ENCODE peak calls at places on chromosome 13, in eight cellular contexts. One of them, this sample, is unnamed.

GRCh38 chr13:111422352-111422751 is 101.9 kb downstream of the TEX29 start:
- DNase-seq in stimulated activated CD4-positive, alpha-beta T cell treated with anti-CD3 and anti-CD28 coated beads, Interleukin-4, amount 100 ng/mL, for 1 hour: no peak
- DNase-seq in hepatic stellate cell: no peak
- DNase-seq in uterus: no peak
- DNase-seq in mesendoderm: no peak
- DNase-seq in NCI-H345: peak
- DNase-seq in stimulated activated CD8-positive, alpha-beta memory T cell treated with anti-CD3 and anti-CD28 coated beads, Interleukin-7, amount 100 ng/mL, for 24 hours: no peak
- DNase-seq in CD4-positive, alpha-beta T cell: no peak
- DNase-seq in this sample: no peak

GRCh38 chr13:102599451-102600012 is 2.7 kb downstream of the TPP2 start:
- DNase-seq in stimulated activated CD4-positive, alpha-beta T cell treated with anti-CD3 and anti-CD28 coated beads, Interleukin-4, amount 100 ng/mL, for 1 hour: no peak
- DNase-seq in hepatic stellate cell: no peak
- DNase-seq in uterus: no peak
- DNase-seq in mesendoderm: no peak
- DNase-seq in NCI-H345: no peak
- DNase-seq in stimulated activated CD8-positive, alpha-beta memory T cell treated with anti-CD3 and anti-CD28 coated beads, Interleukin-7, amount 100 ng/mL, for 24 hours: no peak
- DNase-seq in CD4-positive, alpha-beta T cell: no peak
- DNase-seq in this sample: no peak

GRCh38 chr13:113825851-113826250 is 38.0 kb downstream of the GAS6 start:
- DNase-seq in stimulated activated CD4-positive, alpha-beta T cell treated with anti-CD3 and anti-CD28 coated beads, Interleukin-4, amount 100 ng/mL, for 1 hour: no peak
- DNase-seq in hepatic stellate cell: no peak
- DNase-seq in uterus: no peak
- DNase-seq in mesendoderm: no peak
- DNase-seq in NCI-H345: no peak
- DNase-seq in stimulated activated CD8-positive, alpha-beta memory T cell treated with anti-CD3 and anti-CD28 coated beads, Interleukin-7, amount 100 ng/mL, for 24 hours: no peak
- DNase-seq in CD4-positive, alpha-beta T cell: no peak
- DNase-seq in this sample: no peak

GRCh38 chr13:114118086-114118762 is 14.2 kb downstream of the RASA3 start:
- DNase-seq in stimulated activated CD4-positive, alpha-beta T cell treated with anti-CD3 and anti-CD28 coated beads, Interleukin-4, amount 100 ng/mL, for 1 hour: no peak
- DNase-seq in hepatic stellate cell: no peak
- DNase-seq in uterus: no peak
- DNase-seq in mesendoderm: no peak
- DNase-seq in NCI-H345: no peak
- DNase-seq in stimulated activated CD8-positive, alpha-beta memory T cell treated with anti-CD3 and anti-CD28 coated beads, Interleukin-7, amount 100 ng/mL, for 24 hours: no peak
- DNase-seq in CD4-positive, alpha-beta T cell: no peak
- DNase-seq in this sample: no peak

GRCh38 chr13:25966086-25966485 is 85.7 kb downstream of the SHISA2 start:
- DNase-seq in stimulated activated CD4-positive, alpha-beta T cell treated with anti-CD3 and anti-CD28 coated beads, Interleukin-4, amount 100 ng/mL, for 1 hour: no peak
- DNase-seq in hepatic stellate cell: no peak
- DNase-seq in uterus: no peak
- DNase-seq in mesendoderm: no peak
- DNase-seq in NCI-H345: no peak
- DNase-seq in stimulated activated CD8-positive, alpha-beta memory T cell treated with anti-CD3 and anti-CD28 coated beads, Interleukin-7, amount 100 ng/mL, for 24 hours: no peak
- DNase-seq in CD4-positive, alpha-beta T cell: no peak
- DNase-seq in this sample: no peak

GRCh38 chr13:78137404-78138142 is 218.9 kb upstream of the EDNRB start:
- DNase-seq in stimulated activated CD4-positive, alpha-beta T cell treated with anti-CD3 and anti-CD28 coated beads, Interleukin-4, amount 100 ng/mL, for 1 hour: no peak
- DNase-seq in hepatic stellate cell: peak
- DNase-seq in uterus: no peak
- DNase-seq in mesendoderm: peak
- DNase-seq in NCI-H345: peak
- DNase-seq in stimulated activated CD8-positive, alpha-beta memory T cell treated with anti-CD3 and anti-CD28 coated beads, Interleukin-7, amount 100 ng/mL, for 24 hours: no peak
- DNase-seq in CD4-positive, alpha-beta T cell: no peak
- DNase-seq in this sample: no peak

GRCh38 chr13:30577381-30577780 is 40.3 kb upstream of the USPL1 start:
- DNase-seq in stimulated activated CD4-positive, alpha-beta T cell treated with anti-CD3 and anti-CD28 coated beads, Interleukin-4, amount 100 ng/mL, for 1 hour: peak
- DNase-seq in hepatic stellate cell: peak
- DNase-seq in uterus: no peak
- DNase-seq in mesendoderm: peak
- DNase-seq in NCI-H345: no peak
- DNase-seq in stimulated activated CD8-positive, alpha-beta memory T cell treated with anti-CD3 and anti-CD28 coated beads, Interleukin-7, amount 100 ng/mL, for 24 hours: no peak
- DNase-seq in CD4-positive, alpha-beta T cell: no peak
- DNase-seq in this sample: no peak

GRCh38 chr13:39506559-39507390 is 96.2 kb downstream of the LHFPL6 start:
- DNase-seq in stimulated activated CD4-positive, alpha-beta T cell treated with anti-CD3 and anti-CD28 coated beads, Interleukin-4, amount 100 ng/mL, for 1 hour: no peak
- DNase-seq in hepatic stellate cell: no peak
- DNase-seq in uterus: no peak
- DNase-seq in mesendoderm: peak
- DNase-seq in NCI-H345: no peak
- DNase-seq in stimulated activated CD8-positive, alpha-beta memory T cell treated with anti-CD3 and anti-CD28 coated beads, Interleukin-7, amount 100 ng/mL, for 24 hours: no peak
- DNase-seq in CD4-positive, alpha-beta T cell: no peak
- DNase-seq in this sample: no peak

GRCh38 chr13:50318887-50319286 is 303.6 kb downstream of the KCNRG start:
- DNase-seq in stimulated activated CD4-positive, alpha-beta T cell treated with anti-CD3 and anti-CD28 coated beads, Interleukin-4, amount 100 ng/mL, for 1 hour: no peak
- DNase-seq in hepatic stellate cell: no peak
- DNase-seq in uterus: no peak
- DNase-seq in mesendoderm: peak
- DNase-seq in NCI-H345: no peak
- DNase-seq in stimulated activated CD8-positive, alpha-beta memory T cell treated with anti-CD3 and anti-CD28 coated beads, Interleukin-7, amount 100 ng/mL, for 24 hours: no peak
- DNase-seq in CD4-positive, alpha-beta T cell: no peak
- DNase-seq in this sample: no peak

GRCh38 chr13:35157143-35157755 is 215.2 kb downstream of the NBEA start:
- DNase-seq in stimulated activated CD4-positive, alpha-beta T cell treated with anti-CD3 and anti-CD28 coated beads, Interleukin-4, amount 100 ng/mL, for 1 hour: no peak
- DNase-seq in hepatic stellate cell: peak
- DNase-seq in uterus: peak
- DNase-seq in mesendoderm: peak
- DNase-seq in NCI-H345: peak
- DNase-seq in stimulated activated CD8-positive, alpha-beta memory T cell treated with anti-CD3 and anti-CD28 coated beads, Interleukin-7, amount 100 ng/mL, for 24 hours: no peak
- DNase-seq in CD4-positive, alpha-beta T cell: no peak
- DNase-seq in this sample: no peak

GRCh38 chr13:57630661-57631606 is 610 bp upstream of the PCDH17 start:
- DNase-seq in stimulated activated CD4-positive, alpha-beta T cell treated with anti-CD3 and anti-CD28 coated beads, Interleukin-4, amount 100 ng/mL, for 1 hour: peak
- DNase-seq in hepatic stellate cell: no peak
- DNase-seq in uterus: no peak
- DNase-seq in mesendoderm: peak
- DNase-seq in NCI-H345: peak
- DNase-seq in stimulated activated CD8-positive, alpha-beta memory T cell treated with anti-CD3 and anti-CD28 coated beads, Interleukin-7, amount 100 ng/mL, for 24 hours: no peak
- DNase-seq in CD4-positive, alpha-beta T cell: no peak
- DNase-seq in this sample: no peak

GRCh38 chr13:24827799-24828198 is 63.8 kb downstream of the RNF17 start:
- DNase-seq in stimulated activated CD4-positive, alpha-beta T cell treated with anti-CD3 and anti-CD28 coated beads, Interleukin-4, amount 100 ng/mL, for 1 hour: no peak
- DNase-seq in hepatic stellate cell: no peak
- DNase-seq in uterus: no peak
- DNase-seq in mesendoderm: no peak
- DNase-seq in NCI-H345: no peak
- DNase-seq in stimulated activated CD8-positive, alpha-beta memory T cell treated with anti-CD3 and anti-CD28 coated beads, Interleukin-7, amount 100 ng/mL, for 24 hours: no peak
- DNase-seq in CD4-positive, alpha-beta T cell: no peak
- DNase-seq in this sample: no peak

GRCh38 chr13:103101902-103102301 is 35.7 kb upstream of the SLC10A2 start:
- DNase-seq in stimulated activated CD4-positive, alpha-beta T cell treated with anti-CD3 and anti-CD28 coated beads, Interleukin-4, amount 100 ng/mL, for 1 hour: no peak
- DNase-seq in hepatic stellate cell: no peak
- DNase-seq in uterus: no peak
- DNase-seq in mesendoderm: no peak
- DNase-seq in NCI-H345: no peak
- DNase-seq in stimulated activated CD8-positive, alpha-beta memory T cell treated with anti-CD3 and anti-CD28 coated beads, Interleukin-7, amount 100 ng/mL, for 24 hours: no peak
- DNase-seq in CD4-positive, alpha-beta T cell: no peak
- DNase-seq in this sample: no peak

GRCh38 chr13:46522692-46523040 is 30.3 kb upstream of the LRCH1 start:
- DNase-seq in stimulated activated CD4-positive, alpha-beta T cell treated with anti-CD3 and anti-CD28 coated beads, Interleukin-4, amount 100 ng/mL, for 1 hour: no peak
- DNase-seq in hepatic stellate cell: no peak
- DNase-seq in uterus: no peak
- DNase-seq in mesendoderm: peak
- DNase-seq in NCI-H345: no peak
- DNase-seq in stimulated activated CD8-positive, alpha-beta memory T cell treated with anti-CD3 and anti-CD28 coated beads, Interleukin-7, amount 100 ng/mL, for 24 hours: no peak
- DNase-seq in CD4-positive, alpha-beta T cell: no peak
- DNase-seq in this sample: no peak

GRCh38 chr13:78601886-78602560 is 1.3 kb downstream of the POU4F1 start:
- DNase-seq in stimulated activated CD4-positive, alpha-beta T cell treated with anti-CD3 and anti-CD28 coated beads, Interleukin-4, amount 100 ng/mL, for 1 hour: no peak
- DNase-seq in hepatic stellate cell: no peak
- DNase-seq in uterus: no peak
- DNase-seq in mesendoderm: no peak
- DNase-seq in NCI-H345: no peak
- DNase-seq in stimulated activated CD8-positive, alpha-beta memory T cell treated with anti-CD3 and anti-CD28 coated beads, Interleukin-7, amount 100 ng/mL, for 24 hours: no peak
- DNase-seq in CD4-positive, alpha-beta T cell: no peak
- DNase-seq in this sample: no peak

GRCh38 chr13:98856983-98857382 is 104.5 kb upstream of the SLC15A1 start:
- DNase-seq in stimulated activated CD4-positive, alpha-beta T cell treated with anti-CD3 and anti-CD28 coated beads, Interleukin-4, amount 100 ng/mL, for 1 hour: no peak
- DNase-seq in hepatic stellate cell: no peak
- DNase-seq in uterus: peak
- DNase-seq in mesendoderm: no peak
- DNase-seq in NCI-H345: no peak
- DNase-seq in stimulated activated CD8-positive, alpha-beta memory T cell treated with anti-CD3 and anti-CD28 coated beads, Interleukin-7, amount 100 ng/mL, for 24 hours: no peak
- DNase-seq in CD4-positive, alpha-beta T cell: no peak
- DNase-seq in this sample: no peak

GRCh38 chr13:30972888-30973377 is 40.5 kb downstream of the TEX26 start:
- DNase-seq in stimulated activated CD4-positive, alpha-beta T cell treated with anti-CD3 and anti-CD28 coated beads, Interleukin-4, amount 100 ng/mL, for 1 hour: no peak
- DNase-seq in hepatic stellate cell: no peak
- DNase-seq in uterus: no peak
- DNase-seq in mesendoderm: no peak
- DNase-seq in NCI-H345: no peak
- DNase-seq in stimulated activated CD8-positive, alpha-beta memory T cell treated with anti-CD3 and anti-CD28 coated beads, Interleukin-7, amount 100 ng/mL, for 24 hours: no peak
- DNase-seq in CD4-positive, alpha-beta T cell: no peak
- DNase-seq in this sample: no peak

GRCh38 chr13:33541962-33542308 is 256.4 kb upstream of the STARD13 start:
- DNase-seq in stimulated activated CD4-positive, alpha-beta T cell treated with anti-CD3 and anti-CD28 coated beads, Interleukin-4, amount 100 ng/mL, for 1 hour: no peak
- DNase-seq in hepatic stellate cell: no peak
- DNase-seq in uterus: no peak
- DNase-seq in mesendoderm: no peak
- DNase-seq in NCI-H345: no peak
- DNase-seq in stimulated activated CD8-positive, alpha-beta memory T cell treated with anti-CD3 and anti-CD28 coated beads, Interleukin-7, amount 100 ng/mL, for 24 hours: no peak
- DNase-seq in CD4-positive, alpha-beta T cell: no peak
- DNase-seq in this sample: no peak

GRCh38 chr13:40518481-40518882 is 148.0 kb downstream of the FOXO1 start:
- DNase-seq in stimulated activated CD4-positive, alpha-beta T cell treated with anti-CD3 and anti-CD28 coated beads, Interleukin-4, amount 100 ng/mL, for 1 hour: peak
- DNase-seq in hepatic stellate cell: no peak
- DNase-seq in uterus: no peak
- DNase-seq in mesendoderm: peak
- DNase-seq in NCI-H345: no peak
- DNase-seq in stimulated activated CD8-positive, alpha-beta memory T cell treated with anti-CD3 and anti-CD28 coated beads, Interleukin-7, amount 100 ng/mL, for 24 hours: peak
- DNase-seq in CD4-positive, alpha-beta T cell: no peak
- DNase-seq in this sample: no peak

GRCh38 chr13:30676672-30677071 is 58.7 kb upstream of the ALOX5AP start:
- DNase-seq in stimulated activated CD4-positive, alpha-beta T cell treated with anti-CD3 and anti-CD28 coated beads, Interleukin-4, amount 100 ng/mL, for 1 hour: no peak
- DNase-seq in hepatic stellate cell: peak
- DNase-seq in uterus: no peak
- DNase-seq in mesendoderm: peak
- DNase-seq in NCI-H345: peak
- DNase-seq in stimulated activated CD8-positive, alpha-beta memory T cell treated with anti-CD3 and anti-CD28 coated beads, Interleukin-7, amount 100 ng/mL, for 24 hours: no peak
- DNase-seq in CD4-positive, alpha-beta T cell: no peak
- DNase-seq in this sample: no peak

GRCh38 chr13:37701306-37701705 is 102.7 kb upstream of the POSTN start:
- DNase-seq in stimulated activated CD4-positive, alpha-beta T cell treated with anti-CD3 and anti-CD28 coated beads, Interleukin-4, amount 100 ng/mL, for 1 hour: no peak
- DNase-seq in hepatic stellate cell: peak
- DNase-seq in uterus: no peak
- DNase-seq in mesendoderm: no peak
- DNase-seq in NCI-H345: no peak
- DNase-seq in stimulated activated CD8-positive, alpha-beta memory T cell treated with anti-CD3 and anti-CD28 coated beads, Interleukin-7, amount 100 ng/mL, for 24 hours: no peak
- DNase-seq in CD4-positive, alpha-beta T cell: no peak
- DNase-seq in this sample: no peak

GRCh38 chr13:93254775-93255174 is 28.2 kb downstream of the GPC6 start:
- DNase-seq in stimulated activated CD4-positive, alpha-beta T cell treated with anti-CD3 and anti-CD28 coated beads, Interleukin-4, amount 100 ng/mL, for 1 hour: no peak
- DNase-seq in hepatic stellate cell: no peak
- DNase-seq in uterus: no peak
- DNase-seq in mesendoderm: no peak
- DNase-seq in NCI-H345: no peak
- DNase-seq in stimulated activated CD8-positive, alpha-beta memory T cell treated with anti-CD3 and anti-CD28 coated beads, Interleukin-7, amount 100 ng/mL, for 24 hours: no peak
- DNase-seq in CD4-positive, alpha-beta T cell: no peak
- DNase-seq in this sample: no peak

GRCh38 chr13:111515648-111516047 is 195.2 kb downstream of the TEX29 start:
- DNase-seq in stimulated activated CD4-positive, alpha-beta T cell treated with anti-CD3 and anti-CD28 coated beads, Interleukin-4, amount 100 ng/mL, for 1 hour: no peak
- DNase-seq in hepatic stellate cell: no peak
- DNase-seq in uterus: no peak
- DNase-seq in mesendoderm: no peak
- DNase-seq in NCI-H345: no peak
- DNase-seq in stimulated activated CD8-positive, alpha-beta memory T cell treated with anti-CD3 and anti-CD28 coated beads, Interleukin-7, amount 100 ng/mL, for 24 hours: no peak
- DNase-seq in CD4-positive, alpha-beta T cell: no peak
- DNase-seq in this sample: peak

GRCh38 chr13:110107568-110108347 is 199.2 kb downstream of the COL4A1 start:
- DNase-seq in stimulated activated CD4-positive, alpha-beta T cell treated with anti-CD3 and anti-CD28 coated beads, Interleukin-4, amount 100 ng/mL, for 1 hour: no peak
- DNase-seq in hepatic stellate cell: no peak
- DNase-seq in uterus: no peak
- DNase-seq in mesendoderm: peak
- DNase-seq in NCI-H345: no peak
- DNase-seq in stimulated activated CD8-positive, alpha-beta memory T cell treated with anti-CD3 and anti-CD28 coated beads, Interleukin-7, amount 100 ng/mL, for 24 hours: no peak
- DNase-seq in CD4-positive, alpha-beta T cell: no peak
- DNase-seq in this sample: peak

GRCh38 chr13:44373601-44374347 is at the start of gene SERP2:
- DNase-seq in stimulated activated CD4-positive, alpha-beta T cell treated with anti-CD3 and anti-CD28 coated beads, Interleukin-4, amount 100 ng/mL, for 1 hour: no peak
- DNase-seq in hepatic stellate cell: peak
- DNase-seq in uterus: peak
- DNase-seq in mesendoderm: peak
- DNase-seq in NCI-H345: no peak
- DNase-seq in stimulated activated CD8-positive, alpha-beta memory T cell treated with anti-CD3 and anti-CD28 coated beads, Interleukin-7, amount 100 ng/mL, for 24 hours: no peak
- DNase-seq in CD4-positive, alpha-beta T cell: no peak
- DNase-seq in this sample: no peak

GRCh38 chr13:76048675-76049396 is 412.7 kb downstream of the LMO7 start:
- DNase-seq in stimulated activated CD4-positive, alpha-beta T cell treated with anti-CD3 and anti-CD28 coated beads, Interleukin-4, amount 100 ng/mL, for 1 hour: no peak
- DNase-seq in hepatic stellate cell: no peak
- DNase-seq in uterus: no peak
- DNase-seq in mesendoderm: no peak
- DNase-seq in NCI-H345: peak
- DNase-seq in stimulated activated CD8-positive, alpha-beta memory T cell treated with anti-CD3 and anti-CD28 coated beads, Interleukin-7, amount 100 ng/mL, for 24 hours: no peak
- DNase-seq in CD4-positive, alpha-beta T cell: no peak
- DNase-seq in this sample: no peak